ENCODE peak calls at places on chromosome X, in five cellular contexts. One of them, this sample, is unnamed.
A peak's percentile ranks its signal among the peaks of the same experiment; 100 is the strongest.

GRCh38 chrX:68146054-68146453 is 287.2 kb downstream of the OPHN1 start:
- DNase-seq in NCI-H1092: no peak
- DNase-seq in heart right ventricle: no peak
- DNase-seq in fibroblast of lung: peak; percentile 39
- DNase-seq in NCI-H2081: no peak
- DNase-seq in this sample: peak; percentile 5

GRCh38 chrX:154458954-154459829 is 1.1 kb downstream of the PLXNA3 start:
- DNase-seq in fibroblast of lung: no peak
- DNase-seq in NCI-H1092: peak; percentile 32
- DNase-seq in NCI-H2081: peak; percentile 13
- DNase-seq in heart right ventricle: peak; percentile 35
- DNase-seq in this sample: no peak

GRCh38 chrX:66074920-66075879 is 35.3 kb upstream of the VSIG4 start:
- DNase-seq in fibroblast of lung: no peak
- DNase-seq in NCI-H2081: no peak
- DNase-seq in NCI-H1092: no peak
- DNase-seq in heart right ventricle: peak; percentile 28
- DNase-seq in this sample: no peak

GRCh38 chrX:155718964-155719586 is 106.3 kb upstream of the TMLHE start:
- DNase-seq in fibroblast of lung: peak; percentile 4
- DNase-seq in heart right ventricle: no peak
- DNase-seq in NCI-H1092: no peak
- DNase-seq in NCI-H2081: no peak
- DNase-seq in this sample: no peak

GRCh38 chrX:130117166-130117565 is 6.9 kb upstream of the ELF4 start:
- DNase-seq in NCI-H1092: no peak
- DNase-seq in NCI-H2081: no peak
- DNase-seq in fibroblast of lung: no peak
- DNase-seq in heart right ventricle: no peak
- DNase-seq in this sample: no peak

GRCh38 chrX:153470411-153471363 is at the start of gene HAUS7:
- DNase-seq in fibroblast of lung: peak; percentile 85
- DNase-seq in NCI-H1092: peak; percentile 92
- DNase-seq in NCI-H2081: peak; percentile 80
- DNase-seq in heart right ventricle: peak; percentile 90
- DNase-seq in this sample: peak; percentile 88

GRCh38 chrX:95884196-95884595 is 800.4 kb upstream of the DIAPH2 start:
- DNase-seq in NCI-H1092: no peak
- DNase-seq in NCI-H2081: peak; percentile 10
- DNase-seq in heart right ventricle: no peak
- DNase-seq in fibroblast of lung: no peak
- DNase-seq in this sample: no peak

GRCh38 chrX:57821703-57822375 is 88.4 kb downstream of the ZXDA start:
- DNase-seq in NCI-H1092: peak; percentile 45
- DNase-seq in NCI-H2081: peak; percentile 11
- DNase-seq in fibroblast of lung: peak; percentile 30
- DNase-seq in heart right ventricle: no peak
- DNase-seq in this sample: peak; percentile 22

GRCh38 chrX:114905251-114905650 is 112.2 kb downstream of the IL13RA2 start:
- DNase-seq in fibroblast of lung: no peak
- DNase-seq in NCI-H1092: no peak
- DNase-seq in NCI-H2081: no peak
- DNase-seq in heart right ventricle: no peak
- DNase-seq in this sample: no peak

GRCh38 chrX:107716045-107716684 is 59.4 kb downstream of the TSC22D3 start:
- DNase-seq in heart right ventricle: peak; percentile 24
- DNase-seq in NCI-H1092: no peak
- DNase-seq in NCI-H2081: peak; percentile 28
- DNase-seq in fibroblast of lung: peak; percentile 49
- DNase-seq in this sample: no peak

GRCh38 chrX:8815460-8816065 is 14.4 kb upstream of the FAM9A start:
- DNase-seq in heart right ventricle: no peak
- DNase-seq in NCI-H2081: peak; percentile 40
- DNase-seq in fibroblast of lung: peak; percentile 27
- DNase-seq in NCI-H1092: peak; percentile 45
- DNase-seq in this sample: no peak

GRCh38 chrX:101229155-101229554 is 9.6 kb downstream of the DRP2 start:
- DNase-seq in heart right ventricle: no peak
- DNase-seq in NCI-H1092: no peak
- DNase-seq in fibroblast of lung: peak; percentile 88
- DNase-seq in NCI-H2081: no peak
- DNase-seq in this sample: no peak

GRCh38 chrX:42490111-42490510 is 287.9 kb downstream of the PPP1R2C start:
- DNase-seq in NCI-H1092: no peak
- DNase-seq in heart right ventricle: no peak
- DNase-seq in NCI-H2081: no peak
- DNase-seq in fibroblast of lung: no peak
- DNase-seq in this sample: no peak

GRCh38 chrX:153969125-153969903 is 2.3 kb downstream of the HCFC1 start:
- DNase-seq in heart right ventricle: no peak
- DNase-seq in NCI-H1092: no peak
- DNase-seq in NCI-H2081: no peak
- DNase-seq in fibroblast of lung: no peak
- DNase-seq in this sample: no peak

GRCh38 chrX:149040873-149041535 is 464.1 kb downstream of the IDS start:
- DNase-seq in fibroblast of lung: peak; percentile 36
- DNase-seq in heart right ventricle: no peak
- DNase-seq in NCI-H1092: no peak
- DNase-seq in NCI-H2081: no peak
- DNase-seq in this sample: no peak

GRCh38 chrX:310621-311155 is 7.9 kb downstream of the GTPBP6 start:
- DNase-seq in NCI-H1092: no peak
- DNase-seq in fibroblast of lung: no peak
- DNase-seq in NCI-H2081: no peak
- DNase-seq in heart right ventricle: no peak
- DNase-seq in this sample: no peak

GRCh38 chrX:119045884-119046283 is 26.9 kb upstream of the CT47C1 start:
- DNase-seq in NCI-H2081: no peak
- DNase-seq in fibroblast of lung: no peak
- DNase-seq in heart right ventricle: no peak
- DNase-seq in NCI-H1092: no peak
- DNase-seq in this sample: no peak

GRCh38 chrX:31931225-31931624 is 859.4 kb upstream of the FTHL17 start:
- DNase-seq in NCI-H1092: no peak
- DNase-seq in fibroblast of lung: peak; percentile 55
- DNase-seq in NCI-H2081: no peak
- DNase-seq in heart right ventricle: no peak
- DNase-seq in this sample: no peak

GRCh38 chrX:40644175-40644574 is 3.2 kb downstream of the CXorf38 start:
- DNase-seq in NCI-H2081: no peak
- DNase-seq in fibroblast of lung: no peak
- DNase-seq in heart right ventricle: no peak
- DNase-seq in NCI-H1092: no peak
- DNase-seq in this sample: no peak